ENCODE peak calls at places on chromosomes 5 and 9, in five cellular contexts. One of them, this sample, is unnamed. For H3K4me1, the result is how much of the 10 kb centered on the place peaks cover.

GRCh38 chr5:158957196-158957595 is 142.5 kb downstream of the EBF1 start:
- DNase-seq in esophagus squamous epithelium: no peak
- DNase-seq in GM23338: no peak
- DNase-seq in left ventricle myocardium inferior: no peak
- DNase-seq in heart right ventricle: no peak
- DNase-seq in this sample: no peak

GRCh38 chr5:84372066-84372700 is 12.5 kb downstream of the EDIL3 start:
- DNase-seq in esophagus squamous epithelium: no peak
- DNase-seq in GM23338: peak
- DNase-seq in left ventricle myocardium inferior: no peak
- DNase-seq in heart right ventricle: no peak
- DNase-seq in this sample: no peak

GRCh38 chr5:101278917-101279316 is 375.8 kb upstream of the ST8SIA4 start:
- DNase-seq in esophagus squamous epithelium: no peak
- DNase-seq in GM23338: no peak
- DNase-seq in left ventricle myocardium inferior: no peak
- DNase-seq in heart right ventricle: no peak
- DNase-seq in this sample: no peak

GRCh38 chr5:127988149-127988755 is 95.3 kb upstream of the SLC12A2 start:
- DNase-seq in esophagus squamous epithelium: no peak
- DNase-seq in GM23338: no peak
- DNase-seq in left ventricle myocardium inferior: no peak
- DNase-seq in heart right ventricle: no peak
- DNase-seq in this sample: no peak

GRCh38 chr5:32099486-32100035 is 74.6 kb downstream of the GOLPH3 start:
- DNase-seq in esophagus squamous epithelium: no peak
- DNase-seq in GM23338: no peak
- DNase-seq in left ventricle myocardium inferior: no peak
- DNase-seq in heart right ventricle: no peak
- DNase-seq in this sample: peak

GRCh38 chr5:95712347-95712958 is 18.7 kb upstream of the RHOBTB3 start:
- DNase-seq in esophagus squamous epithelium: no peak
- DNase-seq in GM23338: peak
- DNase-seq in left ventricle myocardium inferior: no peak
- DNase-seq in heart right ventricle: no peak
- DNase-seq in this sample: peak

GRCh38 chr5:53170748-53171349 is 61.3 kb upstream of the MOCS2 start:
- DNase-seq in esophagus squamous epithelium: no peak
- DNase-seq in GM23338: peak
- DNase-seq in left ventricle myocardium inferior: no peak
- DNase-seq in heart right ventricle: no peak
- DNase-seq in this sample: peak

GRCh38 chr9:72211047-72211446 is 61.8 kb downstream of the GDA start:
- DNase-seq in esophagus squamous epithelium: no peak
- DNase-seq in GM23338: no peak
- DNase-seq in left ventricle myocardium inferior: no peak
- DNase-seq in heart right ventricle: no peak
- DNase-seq in this sample: no peak

GRCh38 chr5:97157689-97158088 is 15.3 kb upstream of the LIX1 start:
- DNase-seq in esophagus squamous epithelium: no peak
- DNase-seq in GM23338: no peak
- DNase-seq in left ventricle myocardium inferior: no peak
- DNase-seq in heart right ventricle: no peak
- DNase-seq in this sample: no peak

GRCh38 chr9:88256216-88256615 is 117.9 kb upstream of the SPATA31C2 start:
- DNase-seq in esophagus squamous epithelium: no peak
- DNase-seq in GM23338: no peak
- DNase-seq in left ventricle myocardium inferior: no peak
- DNase-seq in heart right ventricle: no peak
- DNase-seq in this sample: no peak

GRCh38 chr5:33713087-33713486 is 178.7 kb downstream of the ADAMTS12 start:
- DNase-seq in esophagus squamous epithelium: no peak
- DNase-seq in GM23338: no peak
- DNase-seq in left ventricle myocardium inferior: no peak
- DNase-seq in heart right ventricle: no peak
- DNase-seq in this sample: no peak

GRCh38 chr5:91058155-91058554 is 325.0 kb downstream of the ARRDC3 start:
- DNase-seq in esophagus squamous epithelium: no peak
- DNase-seq in GM23338: no peak
- DNase-seq in left ventricle myocardium inferior: no peak
- DNase-seq in heart right ventricle: no peak
- DNase-seq in this sample: no peak

GRCh38 chr5:172362755-172363154 is 79.2 kb upstream of the UBTD2 start:
- DNase-seq in esophagus squamous epithelium: no peak
- DNase-seq in GM23338: no peak
- DNase-seq in left ventricle myocardium inferior: no peak
- DNase-seq in heart right ventricle: no peak
- DNase-seq in this sample: no peak

GRCh38 chr5:514673-515072 is 9.6 kb downstream of the SLC9A3 start:
- DNase-seq in esophagus squamous epithelium: no peak
- DNase-seq in GM23338: no peak
- DNase-seq in left ventricle myocardium inferior: no peak
- DNase-seq in heart right ventricle: no peak
- DNase-seq in this sample: no peak

DNA sequence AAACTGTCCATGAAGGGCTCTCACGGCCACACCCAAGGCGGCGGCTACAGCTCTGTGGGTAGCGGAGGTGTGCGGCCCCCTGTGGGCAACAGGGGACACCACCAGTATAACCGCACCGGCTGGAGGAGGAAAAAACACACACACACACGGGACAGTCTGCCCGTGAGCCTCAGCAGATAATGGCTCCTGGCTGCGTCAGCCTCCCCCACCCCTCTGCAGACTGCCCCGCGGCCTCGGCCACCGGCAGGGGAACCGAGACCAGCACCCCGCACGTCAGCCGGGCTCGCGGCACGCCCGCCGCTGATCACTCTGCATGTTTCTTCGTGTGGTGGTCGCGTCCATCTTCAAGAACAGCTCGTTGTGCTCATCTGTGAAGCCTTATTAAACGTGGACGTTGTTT is 41.5 kb downstream of the TENT4A start:
- DNase-seq in esophagus squamous epithelium: no peak
- DNase-seq in GM23338: no peak
- DNase-seq in left ventricle myocardium inferior: no peak
- DNase-seq in heart right ventricle: no peak
- DNase-seq in this sample: no peak
- TF ChIP-seq CTCF in esophagus squamous epithelium: no peak
- TF ChIP-seq CTCF in GM23338: no peak
- TF ChIP-seq CTCF in left ventricle myocardium inferior: no peak
- TF ChIP-seq CTCF in heart right ventricle: no peak
- TF ChIP-seq CTCF in this sample: no peak

DNA sequence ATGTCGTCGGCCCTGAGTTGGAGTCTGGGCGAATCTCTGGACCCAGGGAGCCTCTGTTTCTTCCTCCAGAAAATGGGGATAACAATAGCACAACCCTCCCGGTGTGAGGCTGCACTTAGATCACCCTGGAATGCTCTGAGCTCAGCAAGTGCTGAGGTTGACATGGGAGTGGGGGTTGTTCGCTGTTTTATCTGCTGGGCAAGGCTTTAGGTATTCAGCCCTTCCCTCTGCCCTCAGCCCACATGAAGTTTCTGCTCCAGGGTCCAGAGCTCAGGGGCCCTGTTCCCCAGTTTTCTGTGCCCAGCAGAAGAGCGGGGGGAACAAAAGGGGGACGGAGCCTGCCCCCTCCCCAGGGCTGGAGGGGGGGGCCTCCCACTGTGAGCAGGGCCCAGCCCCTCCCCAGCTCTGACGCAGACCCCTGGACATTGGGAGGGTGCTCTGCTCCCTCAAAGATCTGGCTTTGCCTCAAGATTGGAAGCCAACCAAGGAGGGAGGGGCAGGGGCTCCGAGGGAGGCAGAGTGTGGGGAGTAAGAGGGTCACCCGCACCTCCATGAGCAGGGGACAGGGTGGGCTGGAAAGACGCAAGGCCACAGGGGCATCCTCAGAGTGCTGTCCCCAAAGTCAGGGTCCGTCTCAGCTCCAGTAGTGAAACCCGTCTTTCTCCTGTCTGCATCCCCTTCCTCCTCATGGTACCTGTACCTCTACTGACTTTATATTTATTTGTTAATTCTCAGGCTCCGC is 215.6 kb downstream of the C9orf50 start:
- DNase-seq in esophagus squamous epithelium: no peak
- DNase-seq in GM23338: no peak
- DNase-seq in left ventricle myocardium inferior: peak
- DNase-seq in heart right ventricle: no peak
- DNase-seq in this sample: no peak
- H3K27ac ChIP-seq in esophagus squamous epithelium: no peak
- H3K27ac ChIP-seq in GM23338: no peak
- H3K27ac ChIP-seq in left ventricle myocardium inferior: no peak
- H3K27ac ChIP-seq in heart right ventricle: no peak
- H3K27ac ChIP-seq in this sample: no peak

GRCh38 chr5:58993461-58993860 is 410.6 kb downstream of the RAB3C start:
- DNase-seq in esophagus squamous epithelium: no peak
- DNase-seq in GM23338: no peak
- DNase-seq in left ventricle myocardium inferior: no peak
- DNase-seq in heart right ventricle: no peak
- DNase-seq in this sample: no peak
- H3K4me1 ChIP-seq in esophagus squamous epithelium: under half
- H3K4me1 ChIP-seq in GM23338: under half
- H3K4me1 ChIP-seq in left ventricle myocardium inferior: under half
- H3K4me1 ChIP-seq in heart right ventricle: under half
- H3K4me1 ChIP-seq in this sample: under half

GRCh38 chr9:137802021-137802420 is 75.6 kb upstream of the CACNA1B start:
- DNase-seq in esophagus squamous epithelium: no peak
- DNase-seq in GM23338: no peak
- DNase-seq in left ventricle myocardium inferior: no peak
- DNase-seq in heart right ventricle: no peak
- DNase-seq in this sample: no peak
- TF ChIP-seq CTCF in esophagus squamous epithelium: no peak
- TF ChIP-seq CTCF in GM23338: no peak
- TF ChIP-seq CTCF in left ventricle myocardium inferior: no peak
- TF ChIP-seq CTCF in heart right ventricle: no peak
- TF ChIP-seq CTCF in this sample: no peak

GRCh38 chr9:135955981-135956797 is 5.0 kb downstream of the UBAC1 start:
- DNase-seq in esophagus squamous epithelium: no peak
- DNase-seq in GM23338: no peak
- DNase-seq in left ventricle myocardium inferior: no peak
- DNase-seq in heart right ventricle: no peak
- DNase-seq in this sample: no peak
- H3K27ac ChIP-seq in esophagus squamous epithelium: no peak
- H3K27ac ChIP-seq in GM23338: no peak
- H3K27ac ChIP-seq in left ventricle myocardium inferior: peak
- H3K27ac ChIP-seq in heart right ventricle: no peak
- H3K27ac ChIP-seq in this sample: no peak

GRCh38 chr5:73370076-73370475 is 78.5 kb downstream of the FOXD1 start:
- DNase-seq in esophagus squamous epithelium: no peak
- DNase-seq in GM23338: no peak
- DNase-seq in left ventricle myocardium inferior: no peak
- DNase-seq in heart right ventricle: no peak
- DNase-seq in this sample: no peak
- H3K4me1 ChIP-seq in esophagus squamous epithelium: under half
- H3K4me1 ChIP-seq in GM23338: under half
- H3K4me1 ChIP-seq in left ventricle myocardium inferior: under half
- H3K4me1 ChIP-seq in heart right ventricle: under half
- H3K4me1 ChIP-seq in this sample: under half

GRCh38 chr9:137162505-137163100 is 7.2 kb downstream of the LRRC26 start:
- DNase-seq in esophagus squamous epithelium: no peak
- DNase-seq in GM23338: peak
- DNase-seq in left ventricle myocardium inferior: no peak
- DNase-seq in heart right ventricle: no peak
- DNase-seq in this sample: peak
- TF ChIP-seq CTCF in esophagus squamous epithelium: no peak
- TF ChIP-seq CTCF in GM23338: no peak
- TF ChIP-seq CTCF in left ventricle myocardium inferior: peak
- TF ChIP-seq CTCF in heart right ventricle: peak
- TF ChIP-seq CTCF in this sample: no peak

GRCh38 chr5:15693036-15693728 is 193.2 kb downstream of the FBXL7 start:
- DNase-seq in esophagus squamous epithelium: no peak
- DNase-seq in GM23338: no peak
- DNase-seq in left ventricle myocardium inferior: no peak
- DNase-seq in heart right ventricle: no peak
- DNase-seq in this sample: no peak
- H3K27ac ChIP-seq in esophagus squamous epithelium: no peak
- H3K27ac ChIP-seq in GM23338: no peak
- H3K27ac ChIP-seq in left ventricle myocardium inferior: no peak
- H3K27ac ChIP-seq in heart right ventricle: no peak
- H3K27ac ChIP-seq in this sample: peak

This sample was measured in adrenal gland.